ENCODE peak calls at places on chromosomes 2 and 18, in nine cellular contexts. B is bronchial epithelial cell, L is ovary, X is osteoblast, H is A549, U is fibroblast of mammary gland, Y is lower leg skin, T is foreskin fibroblast, R is lower lobe of right lung. P is an unnamed sample.

GRCh38 chr2:25377822-25378421 is 36.2 kb upstream of the DNMT3A start:
- DNase-seq in U (no peak), L (no peak), R (peak; percentile 24), T (no peak), H (no peak), Y (peak; percentile 85), X (no peak), B (no peak), P (no peak)

GRCh38 chr18:41391616-41392610 is 563.1 kb upstream of the PIK3C3 start:
- DNase-seq in B (peak; percentile 53), U (peak; percentile 49), R (peak; percentile 45), H (peak; percentile 48), T (peak; percentile 27), L (no peak), X (peak; percentile 46), Y (no peak), P (peak; percentile 75)

GRCh38 chr2:85589982-85590791 is 5.4 kb upstream of the RNF181 start:
- DNase-seq in T (peak; percentile 73), R (peak; percentile 72), L (peak; percentile 39), B (peak; percentile 56), Y (no peak), H (no peak), U (peak; percentile 97), X (peak; percentile 98), P (peak; percentile 98)

GRCh38 chr2:42810971-42811865 is 18.8 kb upstream of the HAAO start:
- DNase-seq in B (no peak), T (peak; percentile 45), H (no peak), L (peak; percentile 76), Y (peak; percentile 94), R (peak; percentile 61), U (peak; percentile 54), X (peak; percentile 89), P (peak; percentile 50)

GRCh38 chr18:48711651-48712486 is 173.0 kb downstream of the CTIF start:
- DNase-seq in R (no peak), B (no peak), Y (no peak), L (no peak), X (peak; percentile 95), T (peak; percentile 62), U (peak; percentile 60), H (peak; percentile 34), P (peak; percentile 60)

GRCh38 chr2:1674766-1675397 is 69.4 kb downstream of the PXDN start:
- DNase-seq in T (no peak), X (no peak), Y (peak; percentile 65), U (no peak), H (no peak), L (no peak), R (peak; percentile 39), B (no peak), P (no peak)

GRCh38 chr2:110858993-110859770 is 126.8 kb downstream of the ACOXL start:
- DNase-seq in T (no peak), L (no peak), X (no peak), B (no peak), U (no peak), R (no peak), H (no peak), Y (no peak), P (no peak)

GRCh38 chr2:75053484-75054112 is 95.2 kb downstream of the POLE4 start:
- DNase-seq in Y (no peak), X (peak; percentile 88), H (peak; percentile 62), B (peak; percentile 56), U (no peak), T (no peak), R (no peak), L (no peak), P (peak; percentile 22)

DNA sequence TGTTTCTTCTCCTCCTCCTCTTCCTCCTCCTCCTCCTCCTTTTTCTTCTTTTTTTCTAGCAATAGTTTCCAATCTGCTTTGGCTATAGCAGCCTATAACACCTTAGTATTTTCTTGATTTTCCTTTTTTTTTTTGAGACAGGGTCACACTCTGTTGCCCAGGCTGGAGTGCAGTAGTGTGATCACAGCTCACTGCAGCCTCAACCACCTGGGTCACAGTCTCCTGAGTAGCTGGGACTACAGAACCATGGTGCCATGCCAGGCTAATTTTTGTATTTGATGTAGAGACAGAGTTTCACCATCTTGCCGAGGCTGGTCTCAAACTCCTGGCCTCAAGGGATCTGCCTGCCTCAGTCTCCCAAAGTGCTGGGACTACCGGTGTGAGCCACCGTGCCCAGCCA is 10.7 kb upstream of the THNSL2 start:
- DNase-seq in H (no peak), X (no peak), U (no peak), Y (no peak), B (no peak), R (no peak), L (no peak), T (no peak), P (no peak)
- H3K4me3 ChIP-seq in H (no peak overlapping the region), X (no peak overlapping the region), U (no peak overlapping the region), Y (no peak overlapping the region), B (no peak overlapping the region), R (no peak overlapping the region), L (no peak overlapping the region), T (no peak overlapping the region), P (no peak overlapping the region)

GRCh38 chr2:119102964-119103363 is 55.6 kb downstream of the C1QL2 start:
- DNase-seq in B (no peak), X (no peak), T (no peak), R (no peak), H (no peak), L (no peak), U (no peak), Y (no peak), P (no peak)

GRCh38 chr2:119109823-119110222 is 48.7 kb downstream of the C1QL2 start:
- DNase-seq in B (peak; percentile 55), Y (no peak), T (no peak), R (no peak), U (no peak), X (no peak), H (no peak), L (no peak), P (no peak)

GRCh38 chr2:119108186-119108585 is 50.4 kb downstream of the C1QL2 start:
- DNase-seq in L (no peak), T (no peak), R (no peak), X (no peak), Y (no peak), U (no peak), H (no peak), B (no peak), P (no peak)

GRCh38 chr2:119106301-119106897 is 52.2 kb downstream of the C1QL2 start:
- DNase-seq in R (no peak), X (no peak), U (peak; percentile 42), H (peak; percentile 19), Y (no peak), T (peak; percentile 15), L (no peak), B (peak; percentile 20), P (peak; percentile 22)

GRCh38 chr2:119104414-119104813 is 54.1 kb downstream of the C1QL2 start:
- DNase-seq in R (no peak), U (no peak), Y (no peak), B (no peak), L (no peak), X (no peak), H (no peak), T (no peak), P (no peak)
- TF ChIP-seq CTCF in R (no peak), U (no peak), Y (no peak), B (no peak), L (no peak), X (no peak), H (no peak), T (no peak), P (no peak)

GRCh38 chr2:216617159-216617815 is 15.9 kb upstream of the IGFBP2 start:
- DNase-seq in Y (no peak), R (no peak), L (no peak), B (no peak), U (no peak), T (no peak), X (no peak), H (no peak), P (no peak)

GRCh38 chr2:216620806-216621205 is 12.4 kb upstream of the IGFBP2 start:
- DNase-seq in H (no peak), L (peak; percentile 50), Y (no peak), X (peak; percentile 15), T (peak; percentile 47), R (no peak), B (no peak), U (peak; percentile 62), P (peak; percentile 46)

GRCh38 chr2:216619411-216620393 is 13.5 kb upstream of the IGFBP2 start:
- DNase-seq in R (no peak), T (no peak), X (no peak), Y (no peak), H (no peak), B (peak; percentile 56), U (peak; percentile 36), L (no peak), P (no peak)

GRCh38 chr2:216621292-216621691 is 11.9 kb upstream of the IGFBP2 start:
- DNase-seq in U (no peak), B (no peak), Y (no peak), T (no peak), R (no peak), X (no peak), H (no peak), L (no peak), P (no peak)

GRCh38 chr2:216618785-216619184 is 14.4 kb upstream of the IGFBP2 start:
- DNase-seq in B (no peak), X (no peak), U (no peak), L (no peak), H (no peak), Y (no peak), T (no peak), R (no peak), P (no peak)
- H3K4me3 ChIP-seq in B (no peak overlapping the region), X (no peak overlapping the region), U (no peak overlapping the region), L (no peak overlapping the region), H (no peak overlapping the region), Y (no peak overlapping the region), T (no peak overlapping the region), R (no peak overlapping the region), P (no peak overlapping the region)

GRCh38 chr18:61742555-61743429 is 150.0 kb downstream of the RNF152 start:
- DNase-seq in R (no peak), X (no peak), L (peak; percentile 49), B (no peak), Y (no peak), U (peak; percentile 26), T (no peak), H (no peak), P (no peak)
- TF ChIP-seq CTCF in R (no peak), X (no peak), L (no peak), B (no peak), Y (no peak), U (no peak), T (no peak), H (no peak), P (no peak)

DNA sequence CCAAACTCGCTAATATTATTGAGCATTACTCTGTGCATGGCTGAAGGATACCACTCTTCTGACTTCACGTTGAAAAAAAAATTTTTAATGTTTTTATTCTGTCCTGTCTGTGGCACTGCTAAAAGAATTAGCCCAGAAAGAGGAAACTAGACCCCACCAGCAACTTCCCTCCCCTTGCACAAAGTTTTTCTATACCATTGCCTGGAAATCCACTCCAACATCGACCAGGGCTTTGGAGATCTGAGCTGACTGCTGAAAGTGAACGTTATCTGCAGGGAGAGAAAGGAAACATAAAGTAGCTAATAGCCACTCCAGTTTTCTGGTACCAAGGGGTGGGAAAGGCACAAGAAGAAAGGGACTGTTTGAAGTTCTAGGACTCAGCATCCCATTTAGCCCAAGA is 79.2 kb downstream of the DPP4 start:
- DNase-seq in L (no peak), B (no peak), X (no peak), U (no peak), R (no peak), Y (no peak), T (no peak), H (no peak), P (no peak)
- H3K4me3 ChIP-seq in L (no peak overlapping the region), B (no peak overlapping the region), X (no peak overlapping the region), U (no peak overlapping the region), R (no peak overlapping the region), Y (no peak overlapping the region), T (no peak overlapping the region), H (no peak overlapping the region), P (no peak overlapping the region)

GRCh38 chr2:147500229-147500628 is 344.6 kb upstream of the ACVR2A start:
- DNase-seq in B (no peak), L (no peak), X (no peak), T (no peak), U (no peak), Y (no peak), R (no peak), H (no peak), P (no peak)
- TF ChIP-seq CTCF in B (no peak), L (no peak), X (no peak), T (no peak), U (no peak), Y (no peak), R (no peak), H (no peak), P (no peak)